ENCODE peak calls at places on chromosomes 2 and 18, in four cellular contexts. One of them, this sample, is unnamed. For H3K9me3 and H3K4me1, the result is how much of the 10 kb centered on the place peaks cover.

GRCh38 chr2:199975297-199975895 is 20.0 kb downstream of the MAIP1 start:
- DNase-seq in upper lobe of right lung: no peak
- DNase-seq in H1: no peak
- DNase-seq in A549: no peak
- DNase-seq in this sample: no peak

GRCh38 chr2:203808041-203808750 is 59.4 kb upstream of the CTLA4 start:
- DNase-seq in upper lobe of right lung: no peak
- DNase-seq in H1: no peak
- DNase-seq in A549: no peak
- DNase-seq in this sample: no peak

GRCh38 chr2:235740821-235741220 is 247.0 kb downstream of the AGAP1 start:
- DNase-seq in upper lobe of right lung: no peak
- DNase-seq in H1: no peak
- DNase-seq in A549: peak
- DNase-seq in this sample: no peak

GRCh38 chr18:80154293-80154692 is 45.2 kb downstream of the ADNP2 start:
- DNase-seq in upper lobe of right lung: no peak
- DNase-seq in H1: no peak
- DNase-seq in A549: peak
- DNase-seq in this sample: no peak

GRCh38 chr2:169808211-169808610 is 9.5 kb downstream of the SSB start:
- DNase-seq in upper lobe of right lung: no peak
- DNase-seq in H1: no peak
- DNase-seq in A549: no peak
- DNase-seq in this sample: no peak

GRCh38 chr2:104337869-104338268 is 516.0 kb upstream of the POU3F3 start:
- DNase-seq in upper lobe of right lung: no peak
- DNase-seq in H1: no peak
- DNase-seq in A549: no peak
- DNase-seq in this sample: no peak

GRCh38 chr2:113173563-113174368 is at the start of gene PSD4:
- DNase-seq in upper lobe of right lung: peak
- DNase-seq in H1: no peak
- DNase-seq in A549: no peak
- DNase-seq in this sample: peak

GRCh38 chr2:54331095-54331835 is 75.2 kb upstream of the TSPYL6 start:
- DNase-seq in upper lobe of right lung: no peak
- DNase-seq in H1: no peak
- DNase-seq in A549: no peak
- DNase-seq in this sample: no peak

GRCh38 chr2:230893338-230893737 is 28.6 kb downstream of the ITM2C start:
- DNase-seq in upper lobe of right lung: peak
- DNase-seq in H1: no peak
- DNase-seq in A549: no peak
- DNase-seq in this sample: no peak

GRCh38 chr2:164178835-164179470 is 442.3 kb downstream of the GRB14 start:
- DNase-seq in upper lobe of right lung: no peak
- DNase-seq in H1: no peak
- DNase-seq in A549: no peak
- DNase-seq in this sample: no peak

DNA sequence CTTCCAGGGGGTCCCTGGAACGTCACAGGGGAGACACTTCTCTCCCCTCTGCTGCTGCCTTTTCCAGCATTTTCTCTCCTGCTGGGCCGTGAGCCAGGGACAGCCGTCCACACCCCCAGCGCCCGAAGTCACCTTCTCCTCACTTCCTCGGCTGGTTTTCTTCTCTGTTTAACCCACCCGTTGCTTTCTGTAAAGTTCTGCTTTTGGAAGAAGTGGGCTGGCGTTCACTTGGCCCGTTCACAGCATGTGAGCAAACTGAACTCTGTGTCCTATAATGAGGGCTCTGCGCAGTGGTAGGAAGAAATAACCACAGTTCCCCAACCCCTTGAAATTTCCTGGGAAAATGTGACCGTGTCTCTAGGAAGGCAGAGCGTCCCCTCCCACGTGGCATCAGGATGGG is 187.0 kb upstream of the HDAC4 start:
- DNase-seq in upper lobe of right lung: no peak
- DNase-seq in H1: no peak
- DNase-seq in A549: no peak
- DNase-seq in this sample: no peak
- H3K9me3 ChIP-seq in upper lobe of right lung: under half
- H3K9me3 ChIP-seq in H1: under half
- H3K9me3 ChIP-seq in A549: under half
- H3K9me3 ChIP-seq in this sample: under half

DNA sequence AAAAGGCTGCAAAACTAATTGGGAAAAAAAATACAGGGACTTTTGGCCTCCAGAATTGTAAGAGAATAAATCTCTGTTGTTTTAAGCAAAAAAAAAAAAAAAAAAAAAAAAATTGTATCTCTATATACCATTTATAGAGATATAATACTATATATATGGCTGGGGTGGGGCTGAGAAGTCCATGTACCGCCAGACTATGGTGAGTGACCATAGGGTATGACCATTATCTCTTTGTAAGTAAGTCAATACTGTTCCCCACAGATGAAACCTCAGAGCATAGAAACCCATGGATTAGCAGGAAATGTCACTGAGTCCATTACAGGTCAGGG is 117.1 kb upstream of the MCFD2 start:
- DNase-seq in upper lobe of right lung: no peak
- DNase-seq in H1: no peak
- DNase-seq in A549: no peak
- DNase-seq in this sample: no peak
- H3K4me1 ChIP-seq in upper lobe of right lung: under half
- H3K4me1 ChIP-seq in H1: under half
- H3K4me1 ChIP-seq in A549: half or more
- H3K4me1 ChIP-seq in this sample: half or more

DNA sequence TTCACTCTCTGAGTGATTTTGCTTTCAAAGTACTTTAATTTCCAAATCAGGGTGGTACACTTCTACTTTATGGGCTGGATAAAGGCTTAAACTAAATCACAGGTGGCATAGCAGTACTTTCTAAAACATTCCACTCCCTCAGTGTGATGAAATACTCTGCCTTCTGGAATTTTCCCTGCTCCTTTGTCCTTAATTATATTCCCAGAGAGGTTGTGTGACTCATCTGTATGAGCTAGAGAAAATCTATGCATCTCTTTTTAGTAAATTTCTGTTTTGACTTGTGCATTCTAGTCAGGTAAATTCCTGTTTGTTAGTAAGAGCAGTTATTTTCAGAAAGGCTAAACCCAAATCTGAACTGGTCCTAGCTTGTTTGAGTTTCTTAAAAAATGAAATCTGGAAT is 29.0 kb upstream of the PLA2R1 start:
- DNase-seq in upper lobe of right lung: no peak
- DNase-seq in H1: no peak
- DNase-seq in A549: no peak
- DNase-seq in this sample: no peak
- H3K9me3 ChIP-seq in upper lobe of right lung: under half
- H3K9me3 ChIP-seq in H1: half or more
- H3K9me3 ChIP-seq in A549: under half
- H3K9me3 ChIP-seq in this sample: under half

GRCh38 chr2:134252092-134252775 is 1.6 kb upstream of the MGAT5 start:
- DNase-seq in upper lobe of right lung: no peak
- DNase-seq in H1: no peak
- DNase-seq in A549: no peak
- DNase-seq in this sample: no peak

GRCh38 chr2:134249755-134250154 is 4.1 kb upstream of the MGAT5 start:
- DNase-seq in upper lobe of right lung: no peak
- DNase-seq in H1: no peak
- DNase-seq in A549: no peak
- DNase-seq in this sample: no peak

GRCh38 chr2:134248913-134249312 is 5.0 kb upstream of the MGAT5 start:
- DNase-seq in upper lobe of right lung: no peak
- DNase-seq in H1: no peak
- DNase-seq in A549: no peak
- DNase-seq in this sample: no peak

GRCh38 chr2:134253117-134253704 is 661 bp upstream of the MGAT5 start:
- DNase-seq in upper lobe of right lung: no peak
- DNase-seq in H1: no peak
- DNase-seq in A549: no peak
- DNase-seq in this sample: no peak

GRCh38 chr2:134250840-134251461 is 2.9 kb upstream of the MGAT5 start:
- DNase-seq in upper lobe of right lung: no peak
- DNase-seq in H1: no peak
- DNase-seq in A549: no peak
- DNase-seq in this sample: no peak
- H3K4me1 ChIP-seq in upper lobe of right lung: under half
- H3K4me1 ChIP-seq in H1: under half
- H3K4me1 ChIP-seq in A549: under half
- H3K4me1 ChIP-seq in this sample: under half